ENCODE peak calls at places on chromosomes 3 and 15, in five cellular contexts. J is neuronal stem cell, Y is IMR-90, A is H1, H is mesenchymal stem cell. T is an unnamed sample.
A peak's percentile ranks its signal among the peaks of the same experiment; 100 is the strongest.

GRCh38 chr3:71973337-71974030 is 188.5 kb upstream of the PROK2 start:
- DNase-seq in Y (no peak), J (no peak), A (no peak), H (no peak), T (no peak)

GRCh38 chr3:169564883-169565282 is 98.6 kb downstream of the MECOM start:
- DNase-seq in Y (no peak), H (no peak), A (no peak), J (no peak), T (no peak)

GRCh38 chr15:90478981-90479481 is 50.7 kb upstream of the CRTC3 start:
- DNase-seq in Y (no peak), A (no peak), H (no peak), J (no peak), T (no peak)

GRCh38 chr15:76514292-76514691 is 177.7 kb downstream of the ISL2 start:
- DNase-seq in Y (no peak), A (no peak), J (no peak), H (no peak), T (no peak)

GRCh38 chr15:76185716-76186115 is 125.6 kb downstream of the ETFA start:
- DNase-seq in H (peak; percentile 77), Y (peak; percentile 75), J (peak; percentile 33), A (peak; percentile 54), T (peak; percentile 92)

GRCh38 chr3:11989383-11990050 is 14.7 kb upstream of the SYN2 start:
- DNase-seq in Y (no peak), A (no peak), H (no peak), J (no peak), T (no peak)

GRCh38 chr15:96180062-96180745 is 150.3 kb upstream of the NR2F2 start:
- DNase-seq in J (no peak), H (no peak), Y (no peak), A (no peak), T (no peak)

GRCh38 chr3:111735271-111735758 is 123.8 kb upstream of the PHLDB2 start:
- DNase-seq in H (peak; percentile 88), Y (peak; percentile 94), A (no peak), J (no peak), T (peak; percentile 95)

GRCh38 chr3:13623101-13623654 is 74.3 kb downstream of the FBLN2 start:
- DNase-seq in A (no peak), H (no peak), Y (peak; percentile 21), J (no peak), T (no peak)

GRCh38 chr3:194598771-194599557 is 34.3 kb downstream of the TMEM44 start:
- DNase-seq in Y (peak; percentile 88), H (peak; percentile 95), J (no peak), A (no peak), T (no peak)

GRCh38 chr3:171765511-171765887 is 44.8 kb downstream of the PLD1 start:
- DNase-seq in A (no peak), H (no peak), J (no peak), Y (no peak), T (no peak)

GRCh38 chr15:70193734-70194133 is 96.0 kb upstream of the TLE3 start:
- DNase-seq in Y (no peak), H (no peak), J (no peak), A (no peak), T (no peak)

GRCh38 chr15:63880744-63881143 is 47.0 kb upstream of the HERC1 start:
- DNase-seq in A (no peak), J (no peak), Y (peak; percentile 58), H (peak; percentile 7), T (no peak)

GRCh38 chr15:83206971-83207621 is 527 bp downstream of the HDGFL3 start:
- DNase-seq in H (peak; percentile 49), A (no peak), J (peak; percentile 42), Y (no peak), T (peak; percentile 62)

GRCh38 chr3:186068243-186068552 is 40.7 kb downstream of the ETV5 start:
- DNase-seq in J (no peak), Y (no peak), H (no peak), A (no peak), T (no peak)

GRCh38 chr3:186070550-186070949 is 38.3 kb downstream of the ETV5 start:
- DNase-seq in A (no peak), Y (no peak), H (no peak), J (no peak), T (no peak)

GRCh38 chr3:186070123-186070522 is 38.8 kb downstream of the ETV5 start:
- DNase-seq in A (no peak), H (no peak), Y (no peak), J (no peak), T (no peak)

GRCh38 chr3:186073641-186074040 is 35.2 kb downstream of the ETV5 start:
- DNase-seq in J (no peak), A (no peak), H (no peak), Y (peak; percentile 58), T (no peak)

DNA sequence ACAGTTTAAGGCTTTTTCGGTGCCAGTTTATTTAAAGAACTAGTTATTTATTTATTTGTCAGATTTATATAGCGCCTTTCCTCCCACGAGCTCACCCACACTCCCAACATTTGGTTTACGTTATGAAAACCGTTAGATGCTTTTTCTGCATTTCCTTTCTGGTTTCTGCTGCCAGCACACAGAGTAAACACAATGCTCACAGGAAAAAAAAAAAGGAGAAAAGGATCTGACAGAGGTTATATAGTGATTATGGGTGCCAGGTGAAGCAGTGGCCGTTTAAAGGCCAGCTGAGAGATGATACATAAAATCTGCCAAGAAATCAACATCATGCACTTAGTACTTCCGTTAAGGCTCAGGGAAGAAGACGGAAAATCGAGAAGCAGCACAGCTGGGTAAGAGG is 37.9 kb downstream of the ETV5 start:
- DNase-seq in H (no peak), A (no peak), Y (peak; percentile 16), J (no peak), T (no peak)
- H3K18ac ChIP-seq in H (no peak overlapping the region), A (no peak overlapping the region), Y (no peak overlapping the region), J (no peak overlapping the region), T (no peak overlapping the region)

GRCh38 chr3:16494094-16494493 is 19.4 kb downstream of the RFTN1 start:
- DNase-seq in A (no peak), H (no peak), J (no peak), Y (no peak), T (no peak)

GRCh38 chr3:16494906-16495580 is 18.5 kb downstream of the RFTN1 start:
- DNase-seq in Y (no peak), J (no peak), A (no peak), H (peak; percentile 50), T (no peak)

GRCh38 chr3:16496008-16496407 is 17.5 kb downstream of the RFTN1 start:
- DNase-seq in Y (no peak), H (no peak), J (no peak), A (no peak), T (no peak)

GRCh38 chr3:16498130-16498890 is 15.2 kb downstream of the RFTN1 start:
- DNase-seq in J (no peak), A (no peak), H (no peak), Y (no peak), T (peak; percentile 68)

GRCh38 chr3:16496408-16497222 is 16.9 kb downstream of the RFTN1 start:
- DNase-seq in J (no peak), Y (no peak), A (no peak), H (no peak), T (no peak)
- H3K4me3 ChIP-seq in J (no peak overlapping the region), Y (no peak overlapping the region), A (no peak overlapping the region), H (no peak overlapping the region), T (no peak overlapping the region)

GRCh38 chr3:98902341-98902740 is 846 bp upstream of the DCBLD2 start:
- DNase-seq in H (no peak), Y (no peak), A (no peak), J (no peak), T (no peak)

GRCh38 chr3:98901465-98902174 is at the start of gene DCBLD2:
- DNase-seq in J (peak; percentile 98), A (peak; percentile 93), Y (peak; percentile 99), H (peak; percentile 100), T (peak; percentile 100)

GRCh38 chr3:98903099-98903498 is 1.6 kb upstream of the DCBLD2 start:
- DNase-seq in A (no peak), Y (no peak), H (no peak), J (no peak), T (no peak)

GRCh38 chr3:98901032-98901464 is 447 bp downstream of the DCBLD2 start:
- DNase-seq in H (peak; percentile 66), A (peak; percentile 25), Y (peak; percentile 47), J (peak; percentile 69), T (peak; percentile 91)

GRCh38 chr3:98900265-98901031 is 1.0 kb downstream of the DCBLD2 start:
- DNase-seq in J (peak; percentile 41), H (no peak), A (no peak), Y (no peak), T (peak; percentile 48)
- H3K18ac ChIP-seq in J (peak overlapping the region; percentile 93), H (peak overlapping the region; percentile 17), A (no peak overlapping the region), Y (no peak overlapping the region), T (peak overlapping the region; percentile 52)

GRCh38 chr3:146929696-146930095 is 324.6 kb upstream of the PLSCR5 start:
- DNase-seq in A (no peak), J (no peak), H (no peak), Y (peak; percentile 1), T (no peak)

DNA sequence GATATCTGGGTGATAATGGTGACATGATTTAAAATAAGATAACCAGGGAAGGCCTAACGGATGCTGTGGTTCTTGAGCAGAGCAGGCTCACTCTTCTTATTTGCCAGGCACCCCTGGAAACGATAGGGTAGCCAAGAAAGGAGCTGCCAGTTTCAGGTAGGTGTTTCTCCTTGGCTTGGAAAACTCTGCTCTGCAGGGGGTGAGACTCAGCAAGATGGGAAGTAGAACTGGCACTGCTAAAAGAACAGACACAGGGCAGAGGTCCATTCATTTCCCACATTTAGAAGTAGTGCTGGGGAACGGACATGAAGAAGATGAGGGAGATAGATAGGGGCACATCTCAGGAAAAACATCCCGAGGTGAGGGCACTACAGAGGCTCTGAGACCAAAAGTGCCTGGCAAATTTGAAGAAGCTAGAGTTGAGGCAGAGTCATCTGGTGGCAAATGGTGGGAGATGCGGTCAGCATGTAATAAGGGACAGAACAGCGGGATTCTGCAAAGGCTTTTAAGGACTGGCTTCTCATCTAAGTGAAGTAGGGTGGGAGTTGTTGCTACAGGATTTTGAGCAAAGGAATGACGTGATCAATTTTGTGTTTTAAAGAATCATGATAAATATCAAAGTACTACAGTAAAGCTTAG is 323.4 kb upstream of the PLSCR5 start:
- DNase-seq in Y (no peak), H (no peak), J (no peak), A (no peak), T (peak; percentile 37)
- H3K4me3 ChIP-seq in Y (no peak overlapping the region), H (no peak overlapping the region), J (no peak overlapping the region), A (no peak overlapping the region), T (no peak overlapping the region)

GRCh38 chr3:4071481-4072184 is 231.5 kb upstream of the SETMAR start:
- DNase-seq in H (no peak), J (peak; percentile 38), Y (no peak), A (peak; percentile 38), T (peak; percentile 79)
- H3K18ac ChIP-seq in H (no peak overlapping the region), J (peak overlapping the region; percentile 49), Y (no peak overlapping the region), A (peak overlapping the region; percentile 55), T (no peak overlapping the region)